ENCODE peak calls at places on chromosomes 3 and 15, in four cellular contexts. P, G, X and E are unnamed samples.

GRCh38 chr3:106176734-106177133 is 307.9 kb upstream of the CBLB start:
- DNase-seq in P (no peak), G (no peak), X (no peak), E (no peak)

GRCh38 chr3:72157782-72158638 is 373.1 kb upstream of the PROK2 start:
- DNase-seq in P (no peak), G (no peak), X (no peak), E (no peak)

GRCh38 chr3:148372476-148372875 is 325.2 kb upstream of the AGTR1 start:
- DNase-seq in P (no peak), G (no peak), X (no peak), E (no peak)

GRCh38 chr3:183116051-183116614 is 16.8 kb upstream of the MCCC1 start:
- DNase-seq in P (no peak), G (peak; percentile 85), X (peak; percentile 74), E (no peak)

GRCh38 chr3:65195211-65195610 is 507.4 kb upstream of the ADAMTS9 start:
- DNase-seq in P (no peak), G (no peak), X (no peak), E (no peak)

GRCh38 chr15:63059573-63060216 is 17.1 kb downstream of the TPM1 start:
- DNase-seq in P (no peak), G (no peak), X (no peak), E (no peak)

GRCh38 chr3:117611242-117611641 is 901.7 kb downstream of the TUSC7 start:
- DNase-seq in P (no peak), G (peak; percentile 49), X (no peak), E (no peak)

GRCh38 chr15:63338170-63338569 is 43.5 kb downstream of the CA12 start:
- DNase-seq in P (no peak), G (no peak), X (no peak), E (no peak)

GRCh38 chr3:58524326-58524888 is 12.6 kb downstream of the ACOX2 start:
- DNase-seq in P (no peak), G (no peak), X (no peak), E (no peak)

GRCh38 chr3:139642981-139643380 is 34.8 kb downstream of the NMNAT3 start:
- DNase-seq in P (no peak), G (no peak), X (no peak), E (no peak)

GRCh38 chr3:23675010-23675409 is 130.7 kb upstream of the UBE2E1 start:
- DNase-seq in P (no peak), G (no peak), X (no peak), E (no peak)

GRCh38 chr15:52218816-52219215 is 27.6 kb upstream of the GNB5 start:
- DNase-seq in P (no peak), G (no peak), X (no peak), E (no peak)

GRCh38 chr3:71461749-71462483 is 121.6 kb downstream of the FOXP1 start:
- DNase-seq in P (no peak), G (no peak), X (no peak), E (no peak)

GRCh38 chr15:41695750-41696436 is 35.7 kb downstream of the MGA start:
- DNase-seq in P (no peak), G (peak; percentile 48), X (no peak), E (no peak)

GRCh38 chr3:180274536-180274935 is 237.8 kb upstream of the PEX5L start:
- DNase-seq in P (no peak), G (no peak), X (no peak), E (no peak)

GRCh38 chr3:160564949-160565441 is 376 bp downstream of the KPNA4 start:
- DNase-seq in P (peak; percentile 87), G (peak; percentile 81), X (peak; percentile 70), E (peak; percentile 83)

GRCh38 chr3:116037954-116038911 is 407.1 kb downstream of the LSAMP start:
- DNase-seq in P (no peak), G (no peak), X (no peak), E (no peak)

DNA sequence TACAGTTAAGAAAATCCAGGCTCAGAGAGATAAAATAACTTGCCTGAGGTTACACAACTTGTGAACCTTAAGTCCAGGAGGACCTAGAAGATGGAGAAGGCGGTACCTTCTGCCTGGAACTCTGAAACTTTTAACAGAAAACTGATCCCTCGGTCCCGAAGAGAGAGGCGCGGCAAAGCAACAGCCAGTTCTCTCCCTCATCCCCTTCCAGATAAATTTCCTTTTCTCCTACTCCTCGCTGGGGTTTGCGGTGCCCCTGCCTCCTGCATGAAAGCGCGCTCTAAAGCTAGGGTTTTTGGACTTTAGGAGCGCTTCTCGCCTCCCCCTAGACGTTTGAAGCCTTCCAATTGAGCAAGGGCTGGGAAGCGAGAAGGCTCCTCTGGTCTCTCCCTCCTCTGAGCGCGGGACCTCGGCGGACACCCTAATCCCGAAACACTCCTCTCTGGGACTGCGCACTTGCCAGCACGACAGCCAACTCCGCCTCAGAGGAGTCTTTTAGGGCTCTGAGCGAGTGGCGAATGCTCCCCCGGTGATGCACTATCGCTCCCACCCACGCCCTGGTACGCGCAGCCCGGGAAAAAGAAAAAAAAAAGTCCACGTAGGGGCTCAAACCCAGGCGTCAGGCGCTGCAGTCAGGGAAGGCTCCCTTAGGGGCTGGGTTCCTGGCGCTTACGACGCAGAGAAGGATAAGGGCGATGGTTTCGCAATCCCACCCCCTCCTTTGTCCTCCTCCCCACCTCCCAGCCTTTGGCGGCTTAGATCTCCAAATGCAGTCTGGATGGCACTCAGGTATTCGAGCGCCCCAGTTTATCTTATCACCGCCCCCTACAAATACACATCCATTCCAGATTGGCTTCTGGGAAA is 7.9 kb upstream of the EOMES start:
- DNase-seq in P (no peak), G (no peak), X (no peak), E (peak; percentile 63)
- H3K4me1 ChIP-seq in P (peaks cover 33% of the 10 kb centered on the region), G (peaks cover 6% of the 10 kb centered on the region), X (peaks cover 38% of the 10 kb centered on the region), E (peaks cover 30% of the 10 kb centered on the region)

GRCh38 chr3:127161236-127161635 is 31.7 kb upstream of the PRR23E start:
- DNase-seq in P (no peak), G (no peak), X (no peak), E (no peak)
- H3K27me3 ChIP-seq in P (peaks cover 28% of the 10 kb centered on the region), G (no peaks in the 10 kb centered on the region), X (peaks cover 10% of the 10 kb centered on the region), E (peaks cover 23% of the 10 kb centered on the region)

DNA sequence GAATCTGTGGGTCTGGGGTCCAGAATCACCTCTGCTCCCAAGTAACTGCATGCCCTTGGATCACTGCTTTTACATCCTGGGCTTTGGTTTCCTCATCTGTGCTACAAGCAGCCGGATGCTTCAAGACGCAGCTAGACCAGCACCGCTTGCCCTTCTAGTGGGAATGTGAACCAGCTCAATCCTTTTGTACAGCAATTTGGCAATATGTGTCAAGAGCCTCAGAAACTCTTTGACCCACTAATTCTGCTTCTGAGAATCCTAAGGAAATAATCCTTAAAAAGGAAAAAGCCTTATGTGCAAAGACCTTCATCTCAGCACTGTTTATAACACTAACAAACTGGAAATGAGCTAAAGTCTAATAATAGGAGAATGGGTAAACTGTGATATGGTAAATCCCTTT is 48.7 kb downstream of the ADCY5 start:
- DNase-seq in P (no peak), G (no peak), X (no peak), E (no peak)
- TF ChIP-seq EP300 in P (no peak), G (no peak), X (peak; percentile 75), E (no peak)

GRCh38 chr15:84991313-84991712 is 9.7 kb downstream of the PDE8A start:
- DNase-seq in P (no peak), G (no peak), X (no peak), E (no peak)

GRCh38 chr15:84985158-84985557 is 3.5 kb downstream of the PDE8A start:
- DNase-seq in P (no peak), G (no peak), X (no peak), E (no peak)

GRCh38 chr15:84988909-84989644 is 7.4 kb downstream of the PDE8A start:
- DNase-seq in P (no peak), G (no peak), X (no peak), E (no peak)

GRCh38 chr15:84992157-84992940 is 10.7 kb downstream of the PDE8A start:
- DNase-seq in P (no peak), G (no peak), X (peak; percentile 46), E (no peak)

GRCh38 chr15:84987949-84988624 is 6.4 kb downstream of the PDE8A start:
- DNase-seq in P (no peak), G (no peak), X (no peak), E (no peak)
- H3K4me1 ChIP-seq in P (peaks cover 52% of the 10 kb centered on the region), G (peaks cover 14% of the 10 kb centered on the region), X (peaks cover 97% of the 10 kb centered on the region), E (peaks cover 69% of the 10 kb centered on the region)

GRCh38 chr15:73821181-73821580 is 52.2 kb upstream of the TBC1D21 start:
- DNase-seq in P (no peak), G (no peak), X (no peak), E (no peak)

GRCh38 chr15:73822998-73823397 is 50.4 kb upstream of the TBC1D21 start:
- DNase-seq in P (no peak), G (no peak), X (no peak), E (no peak)

GRCh38 chr15:73832657-73833056 is 40.7 kb upstream of the TBC1D21 start:
- DNase-seq in P (no peak), G (no peak), X (no peak), E (no peak)

GRCh38 chr15:73826711-73827243 is 46.6 kb upstream of the TBC1D21 start:
- DNase-seq in P (no peak), G (no peak), X (no peak), E (no peak)
- H3K27me3 ChIP-seq in P (peaks cover 9% of the 10 kb centered on the region), G (no peaks in the 10 kb centered on the region), X (peaks cover 4% of the 10 kb centered on the region), E (no peaks in the 10 kb centered on the region)